ENCODE peak calls at places on chromosomes 6 and 20, in four cellular contexts. I is amniotic stem cell, X is NCI-H2029 treated with DMSO at 0.1 percent for 48 hours, U is T follicular helper cell. J is an unnamed sample.

GRCh38 chr6:44264154-44265002 is 973 bp downstream of the NFKBIE start:
- DNase-seq in I (no peak), X (no peak), U (no peak), J (no peak)

GRCh38 chr6:1892716-1893115 is 283.0 kb downstream of the FOXC1 start:
- DNase-seq in I (no peak), X (no peak), U (no peak), J (no peak)

GRCh38 chr20:63754008-63754407 is 14.4 kb downstream of the SLC2A4RG start:
- DNase-seq in I (no peak), X (no peak), U (no peak), J (no peak)

GRCh38 chr6:112235956-112236355 is 18.4 kb downstream of the LAMA4 start:
- DNase-seq in I (no peak), X (no peak), U (no peak), J (no peak)

GRCh38 chr20:6994452-6994851 is 227.0 kb downstream of the BMP2 start:
- DNase-seq in I (no peak), X (no peak), U (no peak), J (peak; percentile 93)

GRCh38 chr6:160428818-160429744 is 80.9 kb downstream of the SLC22A3 start:
- DNase-seq in I (no peak), X (no peak), U (no peak), J (no peak)

GRCh38 chr6:106102034-106102433 is 15.9 kb downstream of the PRDM1 start:
- DNase-seq in I (no peak), X (no peak), U (no peak), J (no peak)

GRCh38 chr6:35892482-35892881 is 28.4 kb downstream of the SRPK1 start:
- DNase-seq in I (no peak), X (no peak), U (no peak), J (no peak)

GRCh38 chr6:9204171-9204570 is 768.8 kb upstream of the SLC35B3 start:
- DNase-seq in I (peak; percentile 48), X (no peak), U (no peak), J (peak; percentile 43)

GRCh38 chr6:167485186-167485978 is 160.5 kb downstream of the TTLL2 start:
- DNase-seq in I (no peak), X (no peak), U (no peak), J (no peak)

GRCh38 chr6:52503344-52503747 is 73.5 kb downstream of the TRAM2 start:
- DNase-seq in I (no peak), X (no peak), U (no peak), J (no peak)

GRCh38 chr6:157943964-157944283 is 37.7 kb upstream of the SYNJ2 start:
- DNase-seq in I (no peak), X (no peak), U (no peak), J (no peak)

GRCh38 chr6:144922120-144922722 is 637.1 kb downstream of the UTRN start:
- DNase-seq in I (no peak), X (no peak), U (no peak), J (no peak)

GRCh38 chr20:31906001-31906400 is 35.6 kb downstream of the TTLL9 start:
- DNase-seq in I (no peak), X (no peak), U (no peak), J (no peak)

GRCh38 chr6:169779092-169779815 is 27.8 kb downstream of the ERMARD start:
- DNase-seq in I (no peak), X (no peak), U (no peak), J (no peak)

GRCh38 chr6:41723936-41724637 is 11.3 kb downstream of the TFEB start:
- DNase-seq in I (no peak), X (no peak), U (no peak), J (no peak)